ENCODE peak calls at places on chromosomes 4 and X, in four cellular contexts. C, Q, U and R are unnamed samples.

GRCh38 chr4:27009539-27009938 is 148.9 kb downstream of the STIM2 start:
- DNase-seq in C (no peak), Q (no peak), U (no peak), R (peak; percentile 62)

GRCh38 chr4:185810746-185811508 is 1.1 kb downstream of the SORBS2 start:
- DNase-seq in C (peak; percentile 76), Q (peak; percentile 72), U (no peak), R (no peak)

GRCh38 chr4:153205028-153205648 is 895 bp downstream of the TRIM2 start:
- DNase-seq in C (peak; percentile 26), Q (no peak), U (no peak), R (no peak)

GRCh38 chrX:40068048-40068447 is 29.7 kb downstream of the BCOR start:
- DNase-seq in C (no peak), Q (peak; percentile 16), U (peak; percentile 11), R (no peak)

GRCh38 chrX:142036111-142036510 is 132.4 kb downstream of the MAGEC1 start:
- DNase-seq in C (no peak), Q (no peak), U (no peak), R (peak; percentile 48)

GRCh38 chr4:138602664-138603063 is 360.5 kb upstream of the SLC7A11 start:
- DNase-seq in C (no peak), Q (peak; percentile 1), U (no peak), R (peak; percentile 96)

GRCh38 chr4:83282049-83282535 is 2.5 kb downstream of the COQ2 start:
- DNase-seq in C (peak; percentile 41), Q (peak; percentile 37), U (peak; percentile 64), R (peak; percentile 15)

GRCh38 chrX:129842510-129843208 is 1.0 kb downstream of the ZDHHC9 start:
- DNase-seq in C (peak; percentile 14), Q (peak; percentile 17), U (no peak), R (peak; percentile 40)

GRCh38 chrX:24479924-24480722 is 15.0 kb downstream of the PDK3 start:
- DNase-seq in C (no peak), Q (no peak), U (peak; percentile 80), R (no peak)

GRCh38 chr4:138189212-138189611 is 52.9 kb downstream of the SLC7A11 start:
- DNase-seq in C (no peak), Q (no peak), U (no peak), R (no peak)

GRCh38 chrX:72381439-72382198 is 75.9 kb upstream of the CITED1 start:
- DNase-seq in C (no peak), Q (no peak), U (no peak), R (no peak)

GRCh38 chrX:154544885-154545284 is 1.8 kb downstream of the G6PD start:
- DNase-seq in C (no peak), Q (no peak), U (no peak), R (no peak)

GRCh38 chr4:152591361-152591760 is 55.5 kb upstream of the FBXW7 start:
- DNase-seq in C (peak; percentile 74), Q (peak; percentile 42), U (no peak), R (peak; percentile 47)

GRCh38 chrX:53074987-53075386 is 7.2 kb upstream of the TSPYL2 start:
- DNase-seq in C (peak; percentile 8), Q (no peak), U (no peak), R (no peak)

GRCh38 chr4:5456296-5456845 is 252.0 kb downstream of the EVC2 start:
- DNase-seq in C (no peak), Q (no peak), U (no peak), R (no peak)

GRCh38 chrX:15033909-15034308 is 160.7 kb downstream of the MOSPD2 start:
- DNase-seq in C (no peak), Q (peak; percentile 6), U (no peak), R (no peak)

GRCh38 chr4:37601527-37601926 is 84.6 kb downstream of the RELL1 start:
- DNase-seq in C (no peak), Q (no peak), U (no peak), R (peak; percentile 66)

GRCh38 chrX:2627272-2627867 is 63.7 kb upstream of the CD99 start:
- DNase-seq in C (peak; percentile 71), Q (peak; percentile 16), U (peak; percentile 71), R (peak; percentile 14)

GRCh38 chrX:154373340-154374306 is 811 bp downstream of the FLNA start:
- DNase-seq in C (peak; percentile 65), Q (peak; percentile 81), U (peak; percentile 40), R (peak; percentile 67)

DNA sequence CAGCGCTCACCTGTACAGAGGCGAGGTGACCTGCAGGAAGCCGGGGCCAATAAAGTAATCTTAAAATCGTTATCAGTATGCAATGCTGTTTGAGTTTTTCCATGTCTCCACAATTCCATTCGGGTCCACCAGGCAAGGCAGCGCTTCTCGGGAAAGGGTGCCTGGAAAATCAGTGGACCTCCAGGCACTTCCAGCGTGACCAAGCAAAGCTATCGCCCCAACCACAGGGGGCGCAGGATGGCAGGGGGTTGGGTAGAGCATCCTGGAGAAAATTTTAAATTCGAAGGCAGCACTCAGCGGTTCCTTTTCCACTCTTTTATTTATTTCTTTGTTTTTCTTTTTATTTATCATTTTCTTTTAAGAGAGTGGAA is 5.4 kb upstream of the SOX3 start:
- DNase-seq in C (peak; percentile 4), Q (no peak), U (no peak), R (no peak)
- H3K27ac ChIP-seq in C (no peak overlapping the region), Q (no peak overlapping the region), U (no peak overlapping the region), R (no peak overlapping the region)

GRCh38 chrX:20595928-20596550 is 329.3 kb upstream of the RPS6KA3 start:
- DNase-seq in C (no peak), Q (peak; percentile 69), U (no peak), R (peak; percentile 31)

GRCh38 chrX:20591246-20591645 is 324.5 kb upstream of the RPS6KA3 start:
- DNase-seq in C (no peak), Q (no peak), U (no peak), R (no peak)

GRCh38 chrX:20594985-20595384 is 328.3 kb upstream of the RPS6KA3 start:
- DNase-seq in C (peak; percentile 38), Q (no peak), U (no peak), R (peak; percentile 14)

GRCh38 chrX:20593836-20594235 is 327.1 kb upstream of the RPS6KA3 start:
- DNase-seq in C (no peak), Q (no peak), U (no peak), R (no peak)

GRCh38 chrX:20593402-20593801 is 326.7 kb upstream of the RPS6KA3 start:
- DNase-seq in C (no peak), Q (no peak), U (no peak), R (no peak)
- H3K4me2 ChIP-seq in C (no peak overlapping the region), Q (no peak overlapping the region), U (no peak overlapping the region), R (no peak overlapping the region)

GRCh38 chr4:65669981-65670330 is 333 bp downstream of the EPHA5 start:
- DNase-seq in C (no peak), Q (no peak), U (no peak), R (no peak)

GRCh38 chr4:65671402-65671801 is 1.1 kb upstream of the EPHA5 start:
- DNase-seq in C (no peak), Q (no peak), U (no peak), R (no peak)

GRCh38 chr4:65670331-65671031 is at the start of gene EPHA5:
- DNase-seq in C (peak; percentile 89), Q (peak; percentile 40), U (peak; percentile 67), R (peak; percentile 97)

GRCh38 chr4:65668201-65669007 is 1.9 kb downstream of the EPHA5 start:
- DNase-seq in C (peak; percentile 49), Q (no peak), U (no peak), R (peak; percentile 63)

DNA sequence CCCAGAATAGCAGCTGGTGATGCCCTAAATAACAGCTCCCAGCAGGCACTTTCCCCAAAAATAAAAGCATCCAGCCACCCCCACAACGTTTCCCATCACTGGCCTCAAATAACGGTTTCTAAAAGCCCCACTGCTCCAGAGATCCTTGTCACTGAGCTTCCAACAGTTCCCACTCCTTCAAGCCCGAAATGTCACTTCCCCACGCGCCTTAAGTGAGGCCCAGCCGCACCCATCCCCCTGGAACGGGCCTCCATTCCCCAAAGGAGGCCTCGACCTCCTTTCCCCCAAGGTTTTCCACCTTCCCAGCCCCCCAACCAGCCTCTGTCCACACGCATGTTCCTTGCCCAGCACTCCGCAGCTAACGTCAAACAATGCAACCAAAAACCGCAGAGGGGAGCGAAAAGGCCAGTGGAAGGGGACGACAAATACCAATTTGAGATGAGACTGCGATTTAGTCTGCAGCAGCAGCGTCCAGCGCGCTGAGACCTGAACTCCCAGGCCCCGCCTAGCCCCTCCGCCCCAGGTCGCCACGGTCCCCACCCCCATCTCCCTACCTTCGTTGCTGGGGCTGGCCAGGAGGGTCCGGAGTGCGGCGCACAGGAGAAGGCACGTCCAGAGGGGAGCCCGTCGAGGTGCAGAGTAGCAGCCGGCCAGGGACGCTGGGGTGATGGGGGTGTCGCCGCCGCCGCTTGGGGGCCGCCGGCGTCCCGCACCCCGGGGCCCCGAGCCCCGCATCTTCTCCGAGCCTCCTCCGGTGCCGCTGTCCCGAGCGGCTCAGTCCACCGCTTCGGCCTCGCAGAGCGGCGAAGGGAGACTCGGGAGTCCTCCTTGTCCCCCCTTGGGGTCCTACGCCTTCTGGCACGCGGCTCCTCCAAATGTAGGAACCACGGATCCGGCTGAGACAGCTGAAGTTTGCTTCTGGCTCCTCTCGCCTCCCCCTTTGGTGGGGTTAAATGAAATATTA is 999 bp downstream of the EPHA5 start:
- DNase-seq in C (peak; percentile 58), Q (no peak), U (no peak), R (peak; percentile 61)
- TF ChIP-seq EZH2 in C (peak; percentile 77), Q (peak; percentile 71), U (no peak), R (no peak)

GRCh38 chr4:1348014-1348513 is 1.1 kb downstream of the UVSSA start:
- DNase-seq in C (no peak), Q (no peak), U (no peak), R (no peak)

GRCh38 chr4:1346781-1347409 is at the start of gene UVSSA:
- DNase-seq in C (peak; percentile 100), Q (peak; percentile 100), U (peak; percentile 100), R (peak; percentile 97)

GRCh38 chr4:1347410-1347864 is 429 bp downstream of the UVSSA start:
- DNase-seq in C (no peak), Q (peak; percentile 73), U (no peak), R (peak; percentile 80)

GRCh38 chr4:1344696-1345095 is 2.3 kb upstream of the UVSSA start:
- DNase-seq in C (no peak), Q (peak; percentile 18), U (no peak), R (no peak)

GRCh38 chr4:1345905-1346780 is 865 bp upstream of the UVSSA start:
- DNase-seq in C (peak; percentile 85), Q (peak; percentile 37), U (peak; percentile 75), R (no peak)
- H3K27ac ChIP-seq in C (peak overlapping the region; percentile 64), Q (peak overlapping the region; percentile 67), U (peak overlapping the region; percentile 81), R (peak overlapping the region; percentile 70)

GRCh38 chr4:7021930-7022658 is 21.1 kb upstream of the TADA2B start:
- DNase-seq in C (no peak), Q (peak; percentile 69), U (no peak), R (peak; percentile 84)
- H3K4me2 ChIP-seq in C (no peak overlapping the region), Q (peak overlapping the region; percentile 52), U (no peak overlapping the region), R (peak overlapping the region; percentile 24)

GRCh38 chr4:25347473-25347872 is 29.6 kb upstream of the ANAPC4 start:
- DNase-seq in C (no peak), Q (no peak), U (no peak), R (no peak)

GRCh38 chr4:25343671-25344070 is 31.1 kb downstream of the ZCCHC4 start:
- DNase-seq in C (no peak), Q (no peak), U (no peak), R (peak; percentile 8)

GRCh38 chr4:25345880-25346279 is 31.2 kb upstream of the ANAPC4 start:
- DNase-seq in C (no peak), Q (no peak), U (no peak), R (peak; percentile 10)

GRCh38 chr4:25347971-25348370 is 29.1 kb upstream of the ANAPC4 start:
- DNase-seq in C (no peak), Q (no peak), U (no peak), R (no peak)

DNA sequence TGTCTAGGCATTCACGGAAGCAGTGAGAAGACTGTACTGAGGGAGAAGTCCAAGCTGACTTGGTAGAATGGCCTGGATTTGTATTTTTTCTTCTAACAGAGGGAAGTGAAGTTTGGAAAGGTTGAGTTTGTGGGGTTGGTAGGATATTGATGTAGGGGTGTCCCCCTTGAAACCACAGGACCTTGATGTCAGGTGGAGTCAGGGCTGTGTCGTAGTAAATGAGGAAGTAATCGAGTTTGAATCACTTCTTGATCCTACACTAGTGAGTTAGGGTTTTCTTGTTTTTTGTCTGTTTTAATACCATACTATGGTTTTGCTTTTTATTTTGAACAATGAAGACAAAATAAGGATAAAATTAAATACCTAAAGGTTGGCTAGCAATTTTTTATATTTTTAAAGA is 30.1 kb upstream of the ANAPC4 start:
- DNase-seq in C (no peak), Q (no peak), U (no peak), R (no peak)
- TF ChIP-seq EZH2 in C (no peak), Q (no peak), U (no peak), R (no peak)